ENCODE peak calls at places on chromosomes 2 and 18, in nine cellular contexts. Z is tibial artery; K is HEK293T; Y is G401; J is hippocampal formation; V is AG20443; U is fibroblast of the conjunctiva; W is stimulated activated CD4-positive, alpha-beta T cell treated with anti-CD3 and anti-CD28 coated beads, Interleukin-1b, Interleukin-23, amount 100 ng/mL, for 48 hours; M is activated CD4-positive, alpha-beta memory T cell treated with anti-CD3 and anti-CD28 coated beads, Interleukin-2, amount 10 ng/mL, durations not matched to agents 7 days and 5 days. O is an unnamed sample.

GRCh38 chr2:222136106-222136630 is 162.6 kb downstream of the PAX3 start:
- DNase-seq in W (no peak), K (no peak), Y (no peak), U (no peak), M (no peak), V (no peak), Z (no peak), J (no peak), O (no peak)

GRCh38 chr2:235600406-235600805 is 106.6 kb downstream of the AGAP1 start:
- DNase-seq in Y (no peak), Z (no peak), W (no peak), M (no peak), U (no peak), J (no peak), K (no peak), V (no peak), O (no peak)

GRCh38 chr2:27133195-27133875 is 1.1 kb downstream of the PREB start:
- DNase-seq in J (no peak), W (peak; percentile 47), Y (peak; percentile 57), M (peak; percentile 41), V (no peak), K (no peak), Z (no peak), U (no peak), O (no peak)

GRCh38 chr2:48531141-48531648 is 1.2 kb downstream of the STON1 start:
- DNase-seq in J (peak; percentile 29), U (no peak), M (no peak), Y (peak; percentile 49), Z (no peak), V (peak; percentile 76), W (no peak), K (peak; percentile 24), O (peak; percentile 82)

GRCh38 chr2:165793779-165794519 is at the start of gene GALNT3:
- DNase-seq in V (peak; percentile 28), Z (no peak), M (peak; percentile 58), W (peak; percentile 18), K (peak; percentile 53), U (no peak), J (no peak), Y (peak; percentile 14), O (no peak)

GRCh38 chr18:41326311-41326710 is 628.7 kb upstream of the PIK3C3 start:
- DNase-seq in U (no peak), W (no peak), J (no peak), V (no peak), K (no peak), Z (no peak), Y (no peak), M (no peak), O (peak; percentile 47)

GRCh38 chr2:234286956-234287355 is 209.9 kb downstream of the ARL4C start:
- DNase-seq in K (no peak), W (no peak), M (no peak), J (no peak), Z (no peak), Y (no peak), V (no peak), U (no peak), O (no peak)

GRCh38 chr2:232891621-232892071 is 21.6 kb downstream of the SNORC start:
- DNase-seq in Y (peak; percentile 37), V (peak; percentile 72), J (peak; percentile 19), W (no peak), M (no peak), Z (peak; percentile 55), K (no peak), U (no peak), O (peak; percentile 70)

GRCh38 chr2:112579280-112579679 is 5.1 kb upstream of the CHCHD5 start:
- DNase-seq in J (no peak), V (peak; percentile 27), U (peak; percentile 81), M (no peak), W (no peak), Y (no peak), Z (no peak), K (no peak), O (peak; percentile 91)

GRCh38 chr18:57755473-57756067 is 47.5 kb downstream of the ATP8B1 start:
- DNase-seq in J (no peak), Z (no peak), M (no peak), K (no peak), V (no peak), W (no peak), Y (no peak), U (no peak), O (no peak)

GRCh38 chr2:173462908-173463840 is 108.5 kb downstream of the CDCA7 start:
- DNase-seq in Z (no peak), M (no peak), J (no peak), K (no peak), U (no peak), W (no peak), Y (no peak), V (no peak), O (no peak)

GRCh38 chr18:45151645-45152044 is 463.6 kb upstream of the SLC14A2 start:
- DNase-seq in Y (no peak), Z (no peak), W (no peak), J (no peak), K (no peak), U (no peak), V (no peak), M (no peak), O (no peak)

GRCh38 chr2:109728809-109729208 is 65.3 kb upstream of the RGPD5 start:
- DNase-seq in V (peak; percentile 71), U (no peak), M (no peak), K (no peak), W (no peak), J (no peak), Y (no peak), Z (peak; percentile 61), O (peak; percentile 73)

GRCh38 chr2:190696792-190697398 is 48.0 kb downstream of the NAB1 start:
- DNase-seq in U (no peak), J (no peak), Y (no peak), W (no peak), K (no peak), V (no peak), Z (no peak), M (no peak), O (no peak)

GRCh38 chr2:204127238-204127637 is 190.7 kb downstream of the ICOS start:
- DNase-seq in W (no peak), V (no peak), J (no peak), M (no peak), Z (no peak), Y (no peak), K (no peak), U (no peak), O (no peak)

GRCh38 chr2:144950874-144951560 is 431.1 kb upstream of the ZEB2 start:
- DNase-seq in Y (no peak), V (peak; percentile 87), J (no peak), U (peak; percentile 89), M (no peak), W (no peak), Z (no peak), K (no peak), O (peak; percentile 94)

GRCh38 chr18:4750392-4751346 is 295.6 kb upstream of the DLGAP1 start:
- DNase-seq in Y (peak; percentile 50), M (no peak), U (no peak), V (no peak), J (peak; percentile 13), K (no peak), Z (no peak), W (no peak), O (no peak)

GRCh38 chr2:45904267-45904921 is 252.9 kb downstream of the PRKCE start:
- DNase-seq in K (no peak), U (peak; percentile 35), M (peak; percentile 59), Z (no peak), V (peak; percentile 70), J (no peak), Y (no peak), W (peak; percentile 29), O (peak; percentile 58)

GRCh38 chr2:106572541-106573148 is 85.5 kb downstream of the CD8B2 start:
- DNase-seq in V (no peak), J (no peak), Y (peak; percentile 27), W (peak; percentile 22), K (peak; percentile 26), U (no peak), M (no peak), Z (no peak), O (no peak)

GRCh38 chr2:100924122-100924519 is 78.0 kb upstream of the RPL31 start:
- DNase-seq in U (no peak), W (no peak), Z (no peak), K (no peak), M (no peak), J (no peak), V (no peak), Y (no peak), O (no peak)

GRCh38 chr2:37449686-37450392 is 105.4 kb downstream of the QPCT start:
- DNase-seq in M (no peak), J (no peak), U (no peak), W (no peak), K (no peak), Z (no peak), V (no peak), Y (no peak), O (no peak)

GRCh38 chr2:238938460-238939055 is 90.7 kb downstream of the TWIST2 start:
- DNase-seq in M (peak; percentile 3), V (peak; percentile 96), W (no peak), Y (no peak), K (no peak), J (no peak), Z (peak; percentile 94), U (peak; percentile 85), O (peak; percentile 100)

GRCh38 chr2:170361359-170361936 is 183.5 kb downstream of the MYO3B start:
- DNase-seq in U (peak; percentile 40), J (peak; percentile 11), M (peak; percentile 67), V (peak; percentile 41), K (peak; percentile 53), W (peak; percentile 54), Y (peak; percentile 57), Z (no peak), O (peak; percentile 56)

GRCh38 chr2:108637304-108637669 is 82.0 kb upstream of the RANBP2 start:
- DNase-seq in W (no peak), M (no peak), K (no peak), U (no peak), J (peak; percentile 37), V (peak; percentile 58), Z (peak; percentile 80), Y (no peak), O (peak; percentile 67)

GRCh38 chr18:79522451-79523220 is 126.9 kb downstream of the NFATC1 start:
- DNase-seq in J (no peak), W (peak; percentile 82), V (no peak), M (peak; percentile 69), U (no peak), Y (no peak), Z (peak; percentile 59), K (no peak), O (no peak)

GRCh38 chr2:148994341-148994740 is 44.2 kb upstream of the LYPD6B start:
- DNase-seq in K (no peak), W (no peak), J (no peak), M (no peak), Z (no peak), V (no peak), Y (no peak), U (no peak), O (no peak)

GRCh38 chr18:68847219-68847860 is 49.5 kb downstream of the CCDC102B start:
- DNase-seq in K (no peak), U (peak; percentile 50), W (no peak), V (peak; percentile 12), Y (peak; percentile 45), M (no peak), Z (no peak), J (peak; percentile 22), O (peak; percentile 48)

GRCh38 chr2:167249197-167249596 is 360.9 kb downstream of the XIRP2 start:
- DNase-seq in K (no peak), Y (no peak), J (no peak), M (no peak), V (no peak), W (no peak), U (no peak), Z (no peak), O (no peak)

GRCh38 chr2:60746318-60746717 is 9.8 kb upstream of the PAPOLG start:
- DNase-seq in M (no peak), Y (no peak), K (no peak), V (no peak), Z (no peak), W (no peak), U (no peak), J (no peak), O (no peak)

GRCh38 chr2:69621440-69621839 is 22.1 kb downstream of the AAK1 start:
- DNase-seq in M (no peak), J (no peak), Y (no peak), U (no peak), V (no peak), W (no peak), K (no peak), Z (no peak), O (no peak)

GRCh38 chr2:85073061-85073460 is 60.1 kb upstream of the TCF7L1 start:
- DNase-seq in K (no peak), V (no peak), Z (no peak), J (no peak), Y (no peak), U (no peak), W (no peak), M (no peak), O (no peak)